ENCODE peak calls at places on chromosomes 16 and 17, in eight cellular contexts. S, K, O, V, G, P, Y and R are unnamed samples.

GRCh38 chr16:874366-875181 is 74.0 kb upstream of the GNG13 start:
- DNase-seq in O (no peak), Y (no peak), G (no peak), S (no peak), P (no peak), V (no peak), K (peak; percentile 41), R (no peak)

GRCh38 chr17:49016775-49017463 is 19.7 kb downstream of the IGF2BP1 start:
- DNase-seq in K (peak; percentile 71), S (no peak), O (no peak), V (no peak), Y (no peak), G (peak; percentile 80), P (peak; percentile 80), R (peak; percentile 64)

GRCh38 chr16:78896280-78896679 is 704.3 kb downstream of the MAF start:
- DNase-seq in V (peak; percentile 23), S (no peak), P (no peak), G (no peak), O (no peak), Y (no peak), K (no peak), R (no peak)

GRCh38 chr16:19114359-19115147 is 789 bp downstream of the ITPRIPL2 start:
- DNase-seq in P (peak; percentile 63), V (no peak), K (peak; percentile 83), Y (peak; percentile 68), S (peak; percentile 47), G (peak; percentile 68), O (peak; percentile 83), R (peak; percentile 74)

GRCh38 chr17:44331249-44331760 is 6.7 kb upstream of the SLC25A39 start:
- DNase-seq in V (peak; percentile 69), G (peak; percentile 58), O (peak; percentile 77), Y (peak; percentile 65), P (peak; percentile 67), S (peak; percentile 93), K (no peak), R (peak; percentile 78)

GRCh38 chr17:29150191-29150590 is 30.0 kb downstream of the MYO18A start:
- DNase-seq in P (peak; percentile 89), V (no peak), S (no peak), K (no peak), O (no peak), Y (peak; percentile 93), G (no peak), R (peak; percentile 37)

GRCh38 chr17:47946929-47947397 is 5.6 kb downstream of the PNPO start:
- DNase-seq in V (peak; percentile 46), O (no peak), G (peak; percentile 79), K (peak; percentile 80), Y (peak; percentile 89), S (peak; percentile 88), P (peak; percentile 84), R (peak; percentile 96)

GRCh38 chr16:53085539-53086450 is 31.0 kb downstream of the CHD9 start:
- DNase-seq in S (peak; percentile 66), P (no peak), G (no peak), Y (no peak), K (no peak), O (no peak), V (no peak), R (no peak)

GRCh38 chr17:80872999-80873951 is 118.4 kb upstream of the CHMP6 start:
- DNase-seq in G (no peak), Y (no peak), V (no peak), K (no peak), O (peak; percentile 20), S (no peak), P (peak; percentile 66), R (no peak)

GRCh38 chr17:53319947-53320346 is 502.8 kb upstream of the KIF2B start:
- DNase-seq in V (no peak), O (no peak), K (no peak), Y (no peak), G (no peak), P (no peak), S (no peak), R (no peak)

GRCh38 chr17:14940112-14940945 is 324.8 kb downstream of the PMP22 start:
- DNase-seq in S (peak; percentile 25), K (no peak), G (no peak), Y (no peak), O (no peak), V (no peak), P (no peak), R (peak; percentile 11)

GRCh38 chr17:32504166-32504990 is 17.6 kb downstream of the CDK5R1 start:
- DNase-seq in V (no peak), K (no peak), Y (no peak), P (peak; percentile 66), G (no peak), S (no peak), O (peak; percentile 89), R (no peak)

GRCh38 chr17:81277421-81277820 is 17.7 kb downstream of the SLC38A10 start:
- DNase-seq in K (no peak), G (peak; percentile 68), Y (no peak), P (no peak), O (no peak), V (no peak), S (no peak), R (no peak)

GRCh38 chr16:85461814-85462404 is 151.2 kb upstream of the GSE1 start:
- DNase-seq in V (no peak), Y (no peak), O (no peak), G (peak; percentile 50), K (no peak), S (no peak), P (no peak), R (no peak)

GRCh38 chr16:84943620-84944019 is 67.7 kb downstream of the ZDHHC7 start:
- DNase-seq in O (no peak), Y (no peak), S (no peak), G (no peak), V (no peak), P (no peak), K (peak; percentile 6), R (no peak)

GRCh38 chr17:82297280-82297803 is 20.1 kb downstream of the CD7 start:
- DNase-seq in O (peak; percentile 97), Y (peak; percentile 96), V (peak; percentile 91), S (peak; percentile 80), K (peak; percentile 89), G (no peak), P (peak; percentile 60), R (peak; percentile 73)

GRCh38 chr17:77036136-77036840 is 104.5 kb upstream of the SEC14L1 start:
- DNase-seq in G (no peak), S (no peak), P (no peak), V (no peak), O (no peak), K (no peak), Y (no peak), R (no peak)

GRCh38 chr17:77035526-77035925 is 105.2 kb upstream of the SEC14L1 start:
- DNase-seq in O (no peak), K (no peak), V (no peak), Y (no peak), S (no peak), G (no peak), P (no peak), R (no peak)

GRCh38 chr17:77033892-77034404 is 106.8 kb upstream of the SEC14L1 start:
- DNase-seq in G (no peak), P (no peak), Y (no peak), O (no peak), V (no peak), S (no peak), K (no peak), R (no peak)

GRCh38 chr17:77032929-77033328 is 107.8 kb upstream of the SEC14L1 start:
- DNase-seq in G (no peak), V (no peak), P (no peak), S (no peak), Y (no peak), K (no peak), O (no peak), R (no peak)

DNA sequence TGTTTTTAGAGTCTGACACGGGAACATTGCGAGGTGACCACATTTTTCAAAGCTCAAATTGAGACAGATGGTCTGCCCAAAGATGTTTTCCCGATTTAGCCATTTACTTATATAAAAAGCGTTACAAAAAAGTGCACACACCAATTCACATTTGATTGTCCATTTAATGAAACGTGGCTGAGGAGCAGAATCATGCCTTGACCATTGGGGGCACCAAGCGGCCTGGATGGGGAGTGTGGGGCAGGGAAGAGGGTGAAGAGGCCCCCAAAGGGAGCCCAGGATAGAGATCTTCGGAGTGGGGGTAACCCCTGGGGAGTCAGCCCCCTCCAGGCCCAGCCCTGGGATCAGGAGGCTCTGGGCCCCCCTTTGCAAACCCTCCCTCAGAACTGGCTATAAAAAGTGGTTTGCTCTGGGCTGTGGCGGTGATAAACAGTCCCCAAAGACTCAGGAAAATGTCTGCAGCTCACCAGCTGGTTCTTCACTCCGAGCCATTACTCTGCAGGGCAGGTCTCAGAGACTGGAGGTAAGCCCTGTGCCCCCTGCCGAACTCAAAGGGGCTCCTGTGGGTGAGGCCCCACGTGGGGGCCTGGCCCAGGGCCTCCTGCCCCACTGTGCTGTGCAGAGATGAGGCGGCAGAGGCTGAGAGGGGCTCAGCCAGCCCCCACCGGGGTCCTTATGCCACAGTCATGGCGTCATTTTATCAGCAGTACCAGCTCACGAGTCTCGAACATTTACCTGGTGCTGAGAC is 105.9 kb upstream of the SEC14L1 start:
- DNase-seq in O (no peak), K (no peak), Y (no peak), G (no peak), V (no peak), S (no peak), P (no peak), R (no peak)
- H3K4me1 ChIP-seq in O (no peaks in the 10 kb centered on the region), K (no peaks in the 10 kb centered on the region), Y (no peaks in the 10 kb centered on the region), G (no peaks in the 10 kb centered on the region), V (no peaks in the 10 kb centered on the region), S (no peaks in the 10 kb centered on the region), P (no peaks in the 10 kb centered on the region), R (peaks cover 10% of the 10 kb centered on the region)

GRCh38 chr17:17064322-17064721 is 22.1 kb downstream of the MPRIP start:
- DNase-seq in G (no peak), O (no peak), P (no peak), V (no peak), K (no peak), S (no peak), Y (no peak), R (no peak)
- H3K4me1 ChIP-seq in G (peaks cover 9% of the 10 kb centered on the region), O (peaks cover 27% of the 10 kb centered on the region), P (peaks cover 83% of the 10 kb centered on the region), V (peaks cover 17% of the 10 kb centered on the region), K (no peaks in the 10 kb centered on the region), S (peaks cover 3% of the 10 kb centered on the region), Y (peaks cover 14% of the 10 kb centered on the region), R (peaks cover 48% of the 10 kb centered on the region)

DNA sequence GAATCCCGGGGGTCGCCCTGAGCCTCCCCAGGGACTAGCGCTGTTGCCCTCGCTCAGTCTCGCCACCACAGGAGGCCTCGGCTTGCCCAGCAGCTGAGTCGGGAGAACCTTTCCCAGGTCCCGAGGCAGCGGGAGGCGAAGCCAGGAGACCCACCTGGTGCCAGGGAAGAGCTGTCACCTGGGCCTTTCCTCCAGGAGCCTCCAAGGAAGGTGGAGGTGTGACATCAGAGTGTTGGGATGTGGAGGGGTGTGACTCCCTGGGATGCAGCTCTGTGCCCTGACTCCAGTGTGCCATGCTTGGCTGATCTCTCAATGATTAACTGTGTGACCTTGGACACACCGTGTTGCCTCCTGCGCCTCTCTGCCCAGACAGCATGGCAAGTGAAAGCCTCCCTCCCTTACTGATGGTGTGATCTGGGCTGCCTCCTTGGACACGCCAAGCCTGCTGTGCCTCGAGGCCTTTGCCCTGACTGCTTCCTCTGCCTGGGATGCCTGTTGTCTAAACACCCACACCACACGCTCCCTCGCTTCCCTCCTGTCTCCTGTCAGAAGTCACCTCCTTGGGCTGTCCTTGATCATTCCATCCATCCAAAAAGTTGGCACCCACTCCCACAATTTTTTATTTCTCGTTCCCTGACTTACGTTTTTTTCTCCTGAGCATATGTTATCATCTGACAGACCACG is 88.0 kb downstream of the CMIP start:
- DNase-seq in Y (no peak), V (no peak), S (no peak), K (no peak), G (no peak), P (no peak), O (peak; percentile 60), R (peak; percentile 74)
- H3K4me1 ChIP-seq in Y (no peaks in the 10 kb centered on the region), V (peaks cover 7% of the 10 kb centered on the region), S (no peaks in the 10 kb centered on the region), K (no peaks in the 10 kb centered on the region), G (peaks cover 5% of the 10 kb centered on the region), P (peaks cover 7% of the 10 kb centered on the region), O (peaks cover 4% of the 10 kb centered on the region), R (peaks cover 15% of the 10 kb centered on the region)

GRCh38 chr17:78718575-78719209 is 63.4 kb downstream of the CYTH1 start:
- DNase-seq in Y (no peak), V (no peak), S (no peak), O (no peak), P (no peak), G (no peak), K (no peak), R (no peak)
- H3K4me1 ChIP-seq in Y (peaks cover 18% of the 10 kb centered on the region), V (peaks cover 100% of the 10 kb centered on the region), S (no peaks in the 10 kb centered on the region), O (peaks cover 89% of the 10 kb centered on the region), P (no peaks in the 10 kb centered on the region), G (peaks cover 18% of the 10 kb centered on the region), K (no peaks in the 10 kb centered on the region), R (peaks cover 46% of the 10 kb centered on the region)